ENCODE peak calls at places on chromosome X, in eight cellular contexts. E is brain microvascular endothelial cell; J is frontal cortex; Z is cerebellar cortex; K is midbrain; G is CD4-positive, alpha-beta memory T cell; M is neural crest cell; T is smooth muscle cell of the brain vasculature. N is an unnamed sample.

GRCh38 chrX:1392376-1393130 is 640 bp upstream of the SLC25A6 start:
- DNase-seq in K (no peak), M (peak), G (no peak), T (peak), J (peak), Z (peak), E (peak), N (peak)

GRCh38 chrX:41655101-41655500 is 33.7 kb upstream of the GPR34 start:
- DNase-seq in J (no peak), T (no peak), K (no peak), Z (peak), E (no peak), G (no peak), M (no peak), N (no peak)

GRCh38 chrX:15854080-15854655 is 445 bp downstream of the AP1S2 start:
- DNase-seq in G (no peak), K (peak), E (no peak), T (no peak), Z (peak), M (peak), J (peak), N (peak)

GRCh38 chrX:43750248-43750676 is 94.2 kb downstream of the MAOA start:
- DNase-seq in E (peak), M (peak), G (peak), K (peak), T (peak), J (no peak), Z (peak), N (peak)

GRCh38 chrX:110745288-110745687 is 50.3 kb downstream of the CHRDL1 start:
- DNase-seq in G (no peak), E (no peak), Z (no peak), M (no peak), T (no peak), K (no peak), J (no peak), N (no peak)

GRCh38 chrX:54758114-54759055 is 39.7 kb downstream of the ITIH6 start:
- DNase-seq in J (no peak), Z (peak), G (no peak), M (no peak), E (no peak), K (no peak), T (no peak), N (no peak)

GRCh38 chrX:6228720-6229119 is at the start of gene NLGN4X:
- DNase-seq in G (no peak), E (no peak), T (no peak), Z (peak), K (peak), M (peak), J (no peak), N (peak)

GRCh38 chrX:71828086-71828485 is 64.9 kb downstream of the CXorf49B start:
- DNase-seq in J (no peak), T (no peak), K (no peak), M (no peak), G (no peak), E (no peak), Z (no peak), N (no peak)

GRCh38 chrX:118551426-118551825 is 55.8 kb downstream of the DOCK11 start:
- DNase-seq in Z (no peak), M (no peak), T (no peak), E (no peak), J (no peak), G (no peak), K (no peak), N (no peak)

GRCh38 chrX:41301438-41301824 is 32.5 kb upstream of the DDX3X start:
- DNase-seq in G (no peak), J (no peak), E (no peak), T (no peak), Z (no peak), M (no peak), K (no peak), N (no peak)

GRCh38 chrX:51272638-51273037 is 60.0 kb upstream of the NUDT10 start:
- DNase-seq in M (no peak), K (no peak), Z (no peak), G (no peak), J (no peak), E (no peak), T (no peak), N (no peak)

GRCh38 chrX:68935362-68935761 is 106.5 kb downstream of the EFNB1 start:
- DNase-seq in T (no peak), Z (no peak), J (no peak), G (no peak), E (no peak), K (no peak), M (no peak), N (no peak)

GRCh38 chrX:135309430-135309923 is at the start of gene ETDC:
- DNase-seq in G (no peak), J (no peak), T (no peak), Z (no peak), E (no peak), K (no peak), M (no peak), N (no peak)

GRCh38 chrX:40105016-40105790 is 7.4 kb upstream of the BCOR start:
- DNase-seq in T (no peak), J (peak), G (peak), M (no peak), Z (no peak), E (no peak), K (no peak), N (no peak)

GRCh38 chrX:1388651-1389050 is 3.3 kb downstream of the SLC25A6 start:
- DNase-seq in Z (no peak), E (no peak), T (no peak), M (no peak), G (no peak), K (no peak), J (no peak), N (no peak)

GRCh38 chrX:17738737-17739535 is 1.6 kb downstream of the SCML1 start:
- DNase-seq in T (no peak), K (no peak), M (no peak), E (no peak), G (no peak), J (no peak), Z (no peak), N (no peak)

GRCh38 chrX:120514236-120514635 is 45.1 kb upstream of the LAMP2 start:
- DNase-seq in K (no peak), M (no peak), E (no peak), Z (peak), G (no peak), J (no peak), T (no peak), N (no peak)

GRCh38 chrX:151973851-151974335 is 583 bp downstream of the GABRE start:
- DNase-seq in Z (no peak), G (no peak), K (no peak), M (no peak), T (no peak), E (no peak), J (no peak), N (no peak)

GRCh38 chrX:107924136-107924746 is 57.9 kb downstream of the TEX13B start:
- DNase-seq in M (no peak), J (no peak), T (no peak), Z (no peak), E (no peak), K (no peak), G (no peak), N (no peak)

GRCh38 chrX:138939038-138939437 is 227.5 kb upstream of the FGF13 start:
- DNase-seq in G (no peak), J (no peak), T (no peak), M (no peak), Z (no peak), E (no peak), K (no peak), N (no peak)

GRCh38 chrX:120309873-120310730 is 1.2 kb downstream of the TMEM255A start:
- DNase-seq in E (no peak), T (no peak), K (peak), Z (no peak), M (no peak), J (no peak), G (no peak), N (no peak)

GRCh38 chrX:99857455-99857854 is 552.6 kb downstream of the PCDH19 start:
- DNase-seq in T (no peak), J (no peak), M (no peak), Z (no peak), K (no peak), G (no peak), E (no peak), N (no peak)

GRCh38 chrX:6132970-6133369 is 95.7 kb downstream of the NLGN4X start:
- DNase-seq in M (no peak), G (no peak), K (no peak), J (no peak), T (no peak), E (no peak), Z (no peak), N (no peak)

GRCh38 chrX:290476-291166 is 9.4 kb downstream of the PLCXD1 start:
- DNase-seq in E (no peak), M (no peak), K (no peak), J (no peak), T (no peak), G (no peak), Z (no peak), N (no peak)

GRCh38 chrX:63275127-63275526 is 76.0 kb downstream of the SPIN4 start:
- DNase-seq in E (peak), Z (peak), G (peak), M (peak), T (no peak), K (no peak), J (peak), N (peak)

GRCh38 chrX:53188763-53189162 is 36.2 kb downstream of the KDM5C start:
- DNase-seq in J (no peak), M (no peak), Z (no peak), G (no peak), T (no peak), E (peak), K (no peak), N (no peak)

GRCh38 chrX:78103656-78104446 is at the start of gene PGK1:
- DNase-seq in J (peak), M (peak), K (peak), Z (peak), E (peak), T (peak), G (peak), N (peak)

GRCh38 chrX:25527596-25527995 is 511.8 kb upstream of the ARX start:
- DNase-seq in K (no peak), T (no peak), M (no peak), J (no peak), G (no peak), Z (no peak), E (no peak), N (no peak)

GRCh38 chrX:39476596-39476995 is 621.2 kb downstream of the BCOR start:
- DNase-seq in T (no peak), K (no peak), G (no peak), Z (no peak), M (no peak), J (no peak), E (no peak), N (no peak)

GRCh38 chrX:111490683-111491082 is 20.8 kb upstream of the SERTM2 start:
- DNase-seq in T (no peak), E (no peak), Z (no peak), M (no peak), G (no peak), J (no peak), K (no peak), N (peak)

GRCh38 chrX:150291014-150291413 is 72.1 kb upstream of the MAMLD1 start:
- DNase-seq in G (no peak), T (no peak), Z (no peak), J (peak), E (no peak), K (peak), M (no peak), N (peak)

GRCh38 chrX:4268676-4269075 is 555.2 kb upstream of the PRKX start:
- DNase-seq in T (no peak), G (no peak), Z (no peak), J (no peak), E (no peak), K (no peak), M (no peak), N (no peak)

GRCh38 chrX:154731881-154732280 is 19.0 kb downstream of the GAB3 start:
- DNase-seq in T (no peak), E (peak), J (no peak), M (no peak), Z (no peak), K (no peak), G (no peak), N (no peak)

GRCh38 chrX:122583526-122583925 is 600.6 kb upstream of the GRIA3 start:
- DNase-seq in T (no peak), M (no peak), Z (no peak), J (no peak), G (no peak), K (no peak), E (no peak), N (no peak)

GRCh38 chrX:134115270-134115669 is 121.7 kb upstream of the CCDC160 start:
- DNase-seq in M (no peak), K (no peak), G (no peak), Z (no peak), E (no peak), T (no peak), J (no peak), N (no peak)

N was measured in Ammon's horn.